ENCODE peak calls at places on chromosomes 2 and 18, in ten cellular contexts. I is prostate gland, B is transverse colon, R is A172, M is LoVo, N is retina, U is cardiac muscle cell, G is adipocyte, V is NCI-H345, D is activated T-helper 1 cell treated with Interleukin-2 at 50 U/mL for 16 hours. Y is an unnamed sample.

GRCh38 chr2:128422571-128422970 is 103.9 kb upstream of the HS6ST1 start:
- DNase-seq in I (no peak), B (peak; percentile 1), R (peak; percentile 61), M (no peak), N (no peak), U (no peak), G (peak; percentile 86), V (no peak), D (no peak), Y (no peak)

GRCh38 chr2:96527990-96528679 is 8.4 kb upstream of the ARID5A start:
- DNase-seq in I (peak; percentile 62), B (peak; percentile 52), R (no peak), M (no peak), N (no peak), U (no peak), G (peak; percentile 50), V (no peak), D (no peak), Y (no peak)

GRCh38 chr18:40413160-40413559 is 1541.9 kb upstream of the PIK3C3 start:
- DNase-seq in I (no peak), B (peak; percentile 19), R (peak; percentile 49), M (no peak), N (peak; percentile 55), U (peak; percentile 67), G (no peak), V (peak; percentile 10), D (no peak), Y (no peak)

GRCh38 chr2:188204830-188205229 is 86.8 kb upstream of the GULP1 start:
- DNase-seq in I (no peak), B (no peak), R (no peak), M (no peak), N (no peak), U (no peak), G (no peak), V (no peak), D (no peak), Y (no peak)

GRCh38 chr2:120465701-120465988 is 119.7 kb downstream of the INHBB start:
- DNase-seq in I (no peak), B (no peak), R (no peak), M (no peak), N (no peak), U (no peak), G (no peak), V (no peak), D (no peak), Y (no peak)

GRCh38 chr2:186554450-186554849 is 35.4 kb upstream of the ITGAV start:
- DNase-seq in I (no peak), B (no peak), R (no peak), M (no peak), N (peak; percentile 29), U (no peak), G (no peak), V (no peak), D (no peak), Y (no peak)

GRCh38 chr18:37422116-37422515 is 143.5 kb downstream of the CELF4 start:
- DNase-seq in I (no peak), B (no peak), R (no peak), M (no peak), N (no peak), U (peak; percentile 64), G (no peak), V (no peak), D (no peak), Y (no peak)

GRCh38 chr2:69933839-69934613 is 19.1 kb downstream of the MXD1 start:
- DNase-seq in I (no peak), B (no peak), R (peak; percentile 84), M (no peak), N (no peak), U (no peak), G (peak; percentile 88), V (no peak), D (no peak), Y (no peak)

Y was measured in NCI-H526 treated with DMSO at 0.1 percent for 48 hours.